ENCODE peak calls at places on chromosome 14, in six cellular contexts. One of them, this sample, is unnamed.

GRCh38 chr14:94161979-94162378 is 12.1 kb upstream of the PPP4R4 start:
- DNase-seq in left lung: no peak
- DNase-seq in IMR-90: no peak
- DNase-seq in body of pancreas: no peak
- DNase-seq in Caco-2: no peak
- DNase-seq in cardiac fibroblast: no peak
- DNase-seq in this sample: no peak

GRCh38 chr14:78673845-78674244 is 503.7 kb downstream of the NRXN3 start:
- DNase-seq in left lung: no peak
- DNase-seq in IMR-90: no peak
- DNase-seq in body of pancreas: no peak
- DNase-seq in Caco-2: peak
- DNase-seq in cardiac fibroblast: no peak
- DNase-seq in this sample: no peak

GRCh38 chr14:89137514-89138163 is 279.4 kb downstream of the FOXN3 start:
- DNase-seq in left lung: peak
- DNase-seq in IMR-90: peak
- DNase-seq in body of pancreas: peak
- DNase-seq in Caco-2: no peak
- DNase-seq in cardiac fibroblast: peak
- DNase-seq in this sample: peak

GRCh38 chr14:30872602-30873001 is 1.8 kb upstream of the COCH start:
- DNase-seq in left lung: no peak
- DNase-seq in IMR-90: no peak
- DNase-seq in body of pancreas: no peak
- DNase-seq in Caco-2: no peak
- DNase-seq in cardiac fibroblast: no peak
- DNase-seq in this sample: no peak

GRCh38 chr14:32203928-32204357 is 874 bp upstream of the RNU6-8 start:
- DNase-seq in left lung: no peak
- DNase-seq in IMR-90: no peak
- DNase-seq in body of pancreas: peak
- DNase-seq in Caco-2: no peak
- DNase-seq in cardiac fibroblast: no peak
- DNase-seq in this sample: no peak

GRCh38 chr14:35985504-35986218 is 159.5 kb downstream of the BRMS1L start:
- DNase-seq in left lung: no peak
- DNase-seq in IMR-90: no peak
- DNase-seq in body of pancreas: no peak
- DNase-seq in Caco-2: no peak
- DNase-seq in cardiac fibroblast: no peak
- DNase-seq in this sample: no peak

GRCh38 chr14:100116134-100116533 is 43.3 kb downstream of the DEGS2 start:
- DNase-seq in left lung: no peak
- DNase-seq in IMR-90: no peak
- DNase-seq in body of pancreas: no peak
- DNase-seq in Caco-2: no peak
- DNase-seq in cardiac fibroblast: no peak
- DNase-seq in this sample: no peak

GRCh38 chr14:78595797-78596196 is 425.6 kb downstream of the NRXN3 start:
- DNase-seq in left lung: no peak
- DNase-seq in IMR-90: no peak
- DNase-seq in body of pancreas: no peak
- DNase-seq in Caco-2: no peak
- DNase-seq in cardiac fibroblast: no peak
- DNase-seq in this sample: no peak

GRCh38 chr14:85437143-85437542 is 92.8 kb upstream of the FLRT2 start:
- DNase-seq in left lung: no peak
- DNase-seq in IMR-90: peak
- DNase-seq in body of pancreas: peak
- DNase-seq in Caco-2: peak
- DNase-seq in cardiac fibroblast: peak
- DNase-seq in this sample: no peak

GRCh38 chr14:55306938-55307589 is 35.8 kb downstream of the FBXO34 start:
- DNase-seq in left lung: no peak
- DNase-seq in IMR-90: no peak
- DNase-seq in body of pancreas: no peak
- DNase-seq in Caco-2: no peak
- DNase-seq in cardiac fibroblast: no peak
- DNase-seq in this sample: no peak

GRCh38 chr14:61388976-61389576 is 67.7 kb downstream of the PRKCH start:
- DNase-seq in left lung: no peak
- DNase-seq in IMR-90: no peak
- DNase-seq in body of pancreas: no peak
- DNase-seq in Caco-2: no peak
- DNase-seq in cardiac fibroblast: peak
- DNase-seq in this sample: no peak

GRCh38 chr14:35921745-35922144 is 95.6 kb downstream of the BRMS1L start:
- DNase-seq in left lung: no peak
- DNase-seq in IMR-90: no peak
- DNase-seq in body of pancreas: no peak
- DNase-seq in Caco-2: no peak
- DNase-seq in cardiac fibroblast: no peak
- DNase-seq in this sample: no peak

GRCh38 chr14:51732494-51733080 is 80.9 kb downstream of the FRMD6 start:
- DNase-seq in left lung: no peak
- DNase-seq in IMR-90: no peak
- DNase-seq in body of pancreas: no peak
- DNase-seq in Caco-2: no peak
- DNase-seq in cardiac fibroblast: peak
- DNase-seq in this sample: no peak

GRCh38 chr14:68704736-68705720 is 87.8 kb downstream of the ZFP36L1 start:
- DNase-seq in left lung: no peak
- DNase-seq in IMR-90: peak
- DNase-seq in body of pancreas: no peak
- DNase-seq in Caco-2: no peak
- DNase-seq in cardiac fibroblast: peak
- DNase-seq in this sample: peak

GRCh38 chr14:50714452-50715073 is 46.5 kb upstream of the SAV1 start:
- DNase-seq in left lung: no peak
- DNase-seq in IMR-90: peak
- DNase-seq in body of pancreas: peak
- DNase-seq in Caco-2: peak
- DNase-seq in cardiac fibroblast: peak
- DNase-seq in this sample: no peak

GRCh38 chr14:61466249-61466904 is 145.0 kb downstream of the PRKCH start:
- DNase-seq in left lung: peak
- DNase-seq in IMR-90: peak
- DNase-seq in body of pancreas: no peak
- DNase-seq in Caco-2: no peak
- DNase-seq in cardiac fibroblast: peak
- DNase-seq in this sample: no peak

GRCh38 chr14:73796881-73797539 is 54.6 kb upstream of the PTGR2 start:
- DNase-seq in left lung: no peak
- DNase-seq in IMR-90: peak
- DNase-seq in body of pancreas: no peak
- DNase-seq in Caco-2: no peak
- DNase-seq in cardiac fibroblast: peak
- DNase-seq in this sample: no peak

GRCh38 chr14:26984318-26985177 is 386.7 kb upstream of the NOVA1 start:
- DNase-seq in left lung: peak
- DNase-seq in IMR-90: peak
- DNase-seq in body of pancreas: peak
- DNase-seq in Caco-2: peak
- DNase-seq in cardiac fibroblast: peak
- DNase-seq in this sample: peak

GRCh38 chr14:79090781-79091180 is 920.6 kb downstream of the NRXN3 start:
- DNase-seq in left lung: no peak
- DNase-seq in IMR-90: no peak
- DNase-seq in body of pancreas: no peak
- DNase-seq in Caco-2: no peak
- DNase-seq in cardiac fibroblast: no peak
- DNase-seq in this sample: no peak

GRCh38 chr14:94291159-94291905 is 1.7 kb downstream of the SERPINA10 start:
- DNase-seq in left lung: no peak
- DNase-seq in IMR-90: no peak
- DNase-seq in body of pancreas: no peak
- DNase-seq in Caco-2: no peak
- DNase-seq in cardiac fibroblast: no peak
- DNase-seq in this sample: no peak

GRCh38 chr14:34872822-34873590 is 2.2 kb downstream of the BAZ1A start:
- DNase-seq in left lung: no peak
- DNase-seq in IMR-90: peak
- DNase-seq in body of pancreas: peak
- DNase-seq in Caco-2: no peak
- DNase-seq in cardiac fibroblast: peak
- DNase-seq in this sample: no peak

GRCh38 chr14:102926104-102926503 is 3.6 kb downstream of the AMN start:
- DNase-seq in left lung: no peak
- DNase-seq in IMR-90: no peak
- DNase-seq in body of pancreas: no peak
- DNase-seq in Caco-2: no peak
- DNase-seq in cardiac fibroblast: no peak
- DNase-seq in this sample: no peak

GRCh38 chr14:72810201-72810600 is 83.7 kb downstream of the DPF3 start:
- DNase-seq in left lung: no peak
- DNase-seq in IMR-90: no peak
- DNase-seq in body of pancreas: no peak
- DNase-seq in Caco-2: no peak
- DNase-seq in cardiac fibroblast: peak
- DNase-seq in this sample: no peak

GRCh38 chr14:105927661-105928060 is 401.3 kb downstream of the TMEM121 start:
- DNase-seq in left lung: peak
- DNase-seq in IMR-90: no peak
- DNase-seq in body of pancreas: no peak
- DNase-seq in Caco-2: no peak
- DNase-seq in cardiac fibroblast: no peak
- DNase-seq in this sample: peak

GRCh38 chr14:49933704-49934103 is 40.8 kb downstream of the ARF6 start:
- DNase-seq in left lung: no peak
- DNase-seq in IMR-90: no peak
- DNase-seq in body of pancreas: no peak
- DNase-seq in Caco-2: no peak
- DNase-seq in cardiac fibroblast: no peak
- DNase-seq in this sample: no peak

GRCh38 chr14:54643696-54644176 is 76.8 kb downstream of the SAMD4A start:
- DNase-seq in left lung: no peak
- DNase-seq in IMR-90: no peak
- DNase-seq in body of pancreas: no peak
- DNase-seq in Caco-2: peak
- DNase-seq in cardiac fibroblast: no peak
- DNase-seq in this sample: no peak

GRCh38 chr14:22265319-22266140 is 323.5 kb downstream of the DAD1 start:
- DNase-seq in left lung: no peak
- DNase-seq in IMR-90: peak
- DNase-seq in body of pancreas: no peak
- DNase-seq in Caco-2: peak
- DNase-seq in cardiac fibroblast: peak
- DNase-seq in this sample: no peak
- TF ChIP-seq CTCF in left lung: no peak
- TF ChIP-seq CTCF in IMR-90: peak
- TF ChIP-seq CTCF in body of pancreas: no peak
- TF ChIP-seq CTCF in Caco-2: peak
- TF ChIP-seq CTCF in cardiac fibroblast: no peak
- TF ChIP-seq CTCF in this sample: no peak

DNA sequence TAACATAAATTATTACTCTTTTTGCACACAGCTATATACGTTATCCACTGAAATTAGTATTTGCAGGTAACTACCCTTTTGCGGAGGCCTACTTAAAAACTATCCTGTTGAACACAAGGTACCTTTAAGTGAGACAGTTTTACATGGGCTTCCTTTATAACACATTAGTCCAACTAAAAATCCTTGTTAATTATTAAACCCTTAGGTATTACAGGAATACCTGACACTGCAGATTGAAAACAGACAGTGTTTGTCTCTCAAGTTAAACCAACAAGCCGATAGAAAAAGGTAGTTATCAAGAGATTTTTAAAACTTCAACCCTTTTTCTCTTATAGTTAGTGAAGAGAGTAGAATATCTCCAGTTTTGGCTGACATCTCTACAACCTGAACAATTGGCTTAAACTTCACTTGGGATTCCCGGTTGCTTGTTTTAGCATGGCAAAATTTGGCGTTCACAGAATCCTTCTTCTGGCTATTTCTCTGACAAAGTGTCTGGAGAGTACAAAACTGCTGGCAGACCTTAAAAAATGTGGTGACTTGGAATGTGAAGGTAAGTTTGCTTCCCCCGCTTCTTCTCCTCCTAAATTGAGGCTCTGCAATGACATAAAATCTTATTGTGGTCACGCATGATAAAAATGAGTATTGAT is at the start of gene MIA2:
- DNase-seq in left lung: no peak
- DNase-seq in IMR-90: no peak
- DNase-seq in body of pancreas: no peak
- DNase-seq in Caco-2: peak
- DNase-seq in cardiac fibroblast: no peak
- DNase-seq in this sample: no peak
- H3K4me3 ChIP-seq in left lung: peak
- H3K4me3 ChIP-seq in IMR-90: no peak
- H3K4me3 ChIP-seq in body of pancreas: peak
- H3K4me3 ChIP-seq in Caco-2: peak
- H3K4me3 ChIP-seq in cardiac fibroblast: no peak
- H3K4me3 ChIP-seq in this sample: no peak

GRCh38 chr14:104843442-104844305 is 21.4 kb upstream of the CEP170B start:
- DNase-seq in left lung: no peak
- DNase-seq in IMR-90: no peak
- DNase-seq in body of pancreas: peak
- DNase-seq in Caco-2: no peak
- DNase-seq in cardiac fibroblast: no peak
- DNase-seq in this sample: no peak

GRCh38 chr14:104845834-104846441 is 19.1 kb upstream of the CEP170B start:
- DNase-seq in left lung: no peak
- DNase-seq in IMR-90: no peak
- DNase-seq in body of pancreas: no peak
- DNase-seq in Caco-2: no peak
- DNase-seq in cardiac fibroblast: peak
- DNase-seq in this sample: peak

GRCh38 chr14:104845033-104845666 is 19.9 kb upstream of the CEP170B start:
- DNase-seq in left lung: no peak
- DNase-seq in IMR-90: no peak
- DNase-seq in body of pancreas: no peak
- DNase-seq in Caco-2: no peak
- DNase-seq in cardiac fibroblast: no peak
- DNase-seq in this sample: no peak

GRCh38 chr14:104843006-104843405 is 22.1 kb upstream of the CEP170B start:
- DNase-seq in left lung: no peak
- DNase-seq in IMR-90: no peak
- DNase-seq in body of pancreas: no peak
- DNase-seq in Caco-2: no peak
- DNase-seq in cardiac fibroblast: no peak
- DNase-seq in this sample: peak

GRCh38 chr14:104844306-104845032 is 20.6 kb upstream of the CEP170B start:
- DNase-seq in left lung: no peak
- DNase-seq in IMR-90: no peak
- DNase-seq in body of pancreas: no peak
- DNase-seq in Caco-2: no peak
- DNase-seq in cardiac fibroblast: no peak
- DNase-seq in this sample: no peak
- TF ChIP-seq CTCF in left lung: no peak
- TF ChIP-seq CTCF in IMR-90: no peak
- TF ChIP-seq CTCF in body of pancreas: no peak
- TF ChIP-seq CTCF in Caco-2: no peak
- TF ChIP-seq CTCF in cardiac fibroblast: no peak
- TF ChIP-seq CTCF in this sample: no peak

DNA sequence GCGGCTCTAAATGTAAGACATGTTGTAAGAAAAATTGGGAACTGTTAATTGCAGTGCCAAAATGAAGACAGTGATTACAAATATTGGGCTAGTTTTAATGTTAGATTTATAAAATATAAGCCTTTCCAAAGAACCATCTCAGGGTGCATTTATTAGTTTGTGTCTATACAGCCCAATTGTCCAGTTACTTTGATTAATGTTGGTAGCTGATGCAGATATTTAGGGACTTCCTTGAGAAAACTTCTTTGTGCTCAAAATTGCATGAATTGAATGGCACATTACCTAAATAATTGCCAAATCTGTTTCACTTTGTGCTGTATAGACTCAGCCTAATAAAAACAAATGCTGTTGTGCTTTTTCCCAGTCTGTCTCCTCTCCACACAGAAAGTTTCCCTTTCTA is 83.7 kb downstream of the DAD1 start:
- DNase-seq in left lung: no peak
- DNase-seq in IMR-90: no peak
- DNase-seq in body of pancreas: no peak
- DNase-seq in Caco-2: no peak
- DNase-seq in cardiac fibroblast: no peak
- DNase-seq in this sample: no peak
- H3K4me3 ChIP-seq in left lung: no peak
- H3K4me3 ChIP-seq in IMR-90: no peak
- H3K4me3 ChIP-seq in body of pancreas: no peak
- H3K4me3 ChIP-seq in Caco-2: no peak
- H3K4me3 ChIP-seq in cardiac fibroblast: no peak
- H3K4me3 ChIP-seq in this sample: no peak

This sample was measured in suprapubic skin.